ENCODE peak calls at places on chromosome 7, in nine cellular contexts. One of them, this sample, is unnamed.

GRCh38 chr7:157000741-157001653 is 9.5 kb downstream of the MNX1 start:
- DNase-seq in globus pallidus: no peak
- DNase-seq in MM.1S: peak
- DNase-seq in kidney glomerular epithelial cell: no peak
- DNase-seq in stimulated activated CD4-positive, alpha-beta T cell treated with anti-CD3 and anti-CD28 coated beads, Interleukin-15, amount 100 ng/mL, for 1 hour: no peak
- DNase-seq in GDM1: no peak
- DNase-seq in GM13976: no peak
- DNase-seq in activated CD8-positive, alpha-beta memory T cell treated with anti-CD3 and anti-CD28 coated beads, Interleukin-2, amount 50 U/mL, for 4 hours: no peak
- DNase-seq in activated T-cell treated with anti-CD3 and anti-CD28 coated beads, Interleukin-2, amount 50 U/mL, for 24 hours: no peak
- DNase-seq in this sample: no peak

GRCh38 chr7:104230606-104231005 is 22.8 kb upstream of the ORC5 start:
- DNase-seq in globus pallidus: no peak
- DNase-seq in MM.1S: no peak
- DNase-seq in kidney glomerular epithelial cell: no peak
- DNase-seq in stimulated activated CD4-positive, alpha-beta T cell treated with anti-CD3 and anti-CD28 coated beads, Interleukin-15, amount 100 ng/mL, for 1 hour: no peak
- DNase-seq in GDM1: no peak
- DNase-seq in GM13976: no peak
- DNase-seq in activated CD8-positive, alpha-beta memory T cell treated with anti-CD3 and anti-CD28 coated beads, Interleukin-2, amount 50 U/mL, for 4 hours: no peak
- DNase-seq in activated T-cell treated with anti-CD3 and anti-CD28 coated beads, Interleukin-2, amount 50 U/mL, for 24 hours: no peak
- DNase-seq in this sample: no peak

GRCh38 chr7:64541438-64542359 is 21.2 kb downstream of the ZNF680 start:
- DNase-seq in globus pallidus: no peak
- DNase-seq in MM.1S: no peak
- DNase-seq in kidney glomerular epithelial cell: peak
- DNase-seq in stimulated activated CD4-positive, alpha-beta T cell treated with anti-CD3 and anti-CD28 coated beads, Interleukin-15, amount 100 ng/mL, for 1 hour: no peak
- DNase-seq in GDM1: peak
- DNase-seq in GM13976: no peak
- DNase-seq in activated CD8-positive, alpha-beta memory T cell treated with anti-CD3 and anti-CD28 coated beads, Interleukin-2, amount 50 U/mL, for 4 hours: no peak
- DNase-seq in activated T-cell treated with anti-CD3 and anti-CD28 coated beads, Interleukin-2, amount 50 U/mL, for 24 hours: no peak
- DNase-seq in this sample: no peak

GRCh38 chr7:116434820-116435341 is 64.7 kb upstream of the CAV2 start:
- DNase-seq in globus pallidus: no peak
- DNase-seq in MM.1S: no peak
- DNase-seq in kidney glomerular epithelial cell: peak
- DNase-seq in stimulated activated CD4-positive, alpha-beta T cell treated with anti-CD3 and anti-CD28 coated beads, Interleukin-15, amount 100 ng/mL, for 1 hour: no peak
- DNase-seq in GDM1: no peak
- DNase-seq in GM13976: no peak
- DNase-seq in activated CD8-positive, alpha-beta memory T cell treated with anti-CD3 and anti-CD28 coated beads, Interleukin-2, amount 50 U/mL, for 4 hours: no peak
- DNase-seq in activated T-cell treated with anti-CD3 and anti-CD28 coated beads, Interleukin-2, amount 50 U/mL, for 24 hours: no peak
- DNase-seq in this sample: no peak

GRCh38 chr7:102320181-102320580 is 33.5 kb downstream of the SH2B2 start:
- DNase-seq in globus pallidus: no peak
- DNase-seq in MM.1S: no peak
- DNase-seq in kidney glomerular epithelial cell: no peak
- DNase-seq in stimulated activated CD4-positive, alpha-beta T cell treated with anti-CD3 and anti-CD28 coated beads, Interleukin-15, amount 100 ng/mL, for 1 hour: no peak
- DNase-seq in GDM1: no peak
- DNase-seq in GM13976: peak
- DNase-seq in activated CD8-positive, alpha-beta memory T cell treated with anti-CD3 and anti-CD28 coated beads, Interleukin-2, amount 50 U/mL, for 4 hours: no peak
- DNase-seq in activated T-cell treated with anti-CD3 and anti-CD28 coated beads, Interleukin-2, amount 50 U/mL, for 24 hours: no peak
- DNase-seq in this sample: no peak

GRCh38 chr7:47538846-47539311 is 43.0 kb downstream of the TNS3 start:
- DNase-seq in globus pallidus: no peak
- DNase-seq in MM.1S: no peak
- DNase-seq in kidney glomerular epithelial cell: no peak
- DNase-seq in stimulated activated CD4-positive, alpha-beta T cell treated with anti-CD3 and anti-CD28 coated beads, Interleukin-15, amount 100 ng/mL, for 1 hour: no peak
- DNase-seq in GDM1: no peak
- DNase-seq in GM13976: no peak
- DNase-seq in activated CD8-positive, alpha-beta memory T cell treated with anti-CD3 and anti-CD28 coated beads, Interleukin-2, amount 50 U/mL, for 4 hours: no peak
- DNase-seq in activated T-cell treated with anti-CD3 and anti-CD28 coated beads, Interleukin-2, amount 50 U/mL, for 24 hours: no peak
- DNase-seq in this sample: no peak

GRCh38 chr7:96547371-96547811 is 162.3 kb downstream of the SEM1 start:
- DNase-seq in globus pallidus: no peak
- DNase-seq in MM.1S: no peak
- DNase-seq in kidney glomerular epithelial cell: no peak
- DNase-seq in stimulated activated CD4-positive, alpha-beta T cell treated with anti-CD3 and anti-CD28 coated beads, Interleukin-15, amount 100 ng/mL, for 1 hour: no peak
- DNase-seq in GDM1: no peak
- DNase-seq in GM13976: no peak
- DNase-seq in activated CD8-positive, alpha-beta memory T cell treated with anti-CD3 and anti-CD28 coated beads, Interleukin-2, amount 50 U/mL, for 4 hours: no peak
- DNase-seq in activated T-cell treated with anti-CD3 and anti-CD28 coated beads, Interleukin-2, amount 50 U/mL, for 24 hours: no peak
- DNase-seq in this sample: no peak

GRCh38 chr7:123492485-123492884 is 41.9 kb downstream of the IQUB start:
- DNase-seq in globus pallidus: no peak
- DNase-seq in MM.1S: no peak
- DNase-seq in kidney glomerular epithelial cell: no peak
- DNase-seq in stimulated activated CD4-positive, alpha-beta T cell treated with anti-CD3 and anti-CD28 coated beads, Interleukin-15, amount 100 ng/mL, for 1 hour: no peak
- DNase-seq in GDM1: no peak
- DNase-seq in GM13976: no peak
- DNase-seq in activated CD8-positive, alpha-beta memory T cell treated with anti-CD3 and anti-CD28 coated beads, Interleukin-2, amount 50 U/mL, for 4 hours: no peak
- DNase-seq in activated T-cell treated with anti-CD3 and anti-CD28 coated beads, Interleukin-2, amount 50 U/mL, for 24 hours: no peak
- DNase-seq in this sample: no peak

GRCh38 chr7:105454921-105455320 is 66.2 kb upstream of the SRPK2 start:
- DNase-seq in globus pallidus: peak
- DNase-seq in MM.1S: no peak
- DNase-seq in kidney glomerular epithelial cell: no peak
- DNase-seq in stimulated activated CD4-positive, alpha-beta T cell treated with anti-CD3 and anti-CD28 coated beads, Interleukin-15, amount 100 ng/mL, for 1 hour: no peak
- DNase-seq in GDM1: no peak
- DNase-seq in GM13976: no peak
- DNase-seq in activated CD8-positive, alpha-beta memory T cell treated with anti-CD3 and anti-CD28 coated beads, Interleukin-2, amount 50 U/mL, for 4 hours: no peak
- DNase-seq in activated T-cell treated with anti-CD3 and anti-CD28 coated beads, Interleukin-2, amount 50 U/mL, for 24 hours: no peak
- DNase-seq in this sample: no peak

GRCh38 chr7:143048827-143049226 is 3.3 kb upstream of the OR6V1 start:
- DNase-seq in globus pallidus: no peak
- DNase-seq in MM.1S: no peak
- DNase-seq in kidney glomerular epithelial cell: no peak
- DNase-seq in stimulated activated CD4-positive, alpha-beta T cell treated with anti-CD3 and anti-CD28 coated beads, Interleukin-15, amount 100 ng/mL, for 1 hour: no peak
- DNase-seq in GDM1: no peak
- DNase-seq in GM13976: no peak
- DNase-seq in activated CD8-positive, alpha-beta memory T cell treated with anti-CD3 and anti-CD28 coated beads, Interleukin-2, amount 50 U/mL, for 4 hours: no peak
- DNase-seq in activated T-cell treated with anti-CD3 and anti-CD28 coated beads, Interleukin-2, amount 50 U/mL, for 24 hours: no peak
- DNase-seq in this sample: no peak

GRCh38 chr7:150421831-150422230 is 28.6 kb upstream of the GIMAP8 start:
- DNase-seq in globus pallidus: no peak
- DNase-seq in MM.1S: no peak
- DNase-seq in kidney glomerular epithelial cell: no peak
- DNase-seq in stimulated activated CD4-positive, alpha-beta T cell treated with anti-CD3 and anti-CD28 coated beads, Interleukin-15, amount 100 ng/mL, for 1 hour: no peak
- DNase-seq in GDM1: no peak
- DNase-seq in GM13976: no peak
- DNase-seq in activated CD8-positive, alpha-beta memory T cell treated with anti-CD3 and anti-CD28 coated beads, Interleukin-2, amount 50 U/mL, for 4 hours: no peak
- DNase-seq in activated T-cell treated with anti-CD3 and anti-CD28 coated beads, Interleukin-2, amount 50 U/mL, for 24 hours: no peak
- DNase-seq in this sample: no peak

GRCh38 chr7:4450483-4450882 is 231.6 kb upstream of the FOXK1 start:
- DNase-seq in globus pallidus: no peak
- DNase-seq in MM.1S: no peak
- DNase-seq in kidney glomerular epithelial cell: no peak
- DNase-seq in stimulated activated CD4-positive, alpha-beta T cell treated with anti-CD3 and anti-CD28 coated beads, Interleukin-15, amount 100 ng/mL, for 1 hour: no peak
- DNase-seq in GDM1: no peak
- DNase-seq in GM13976: no peak
- DNase-seq in activated CD8-positive, alpha-beta memory T cell treated with anti-CD3 and anti-CD28 coated beads, Interleukin-2, amount 50 U/mL, for 4 hours: no peak
- DNase-seq in activated T-cell treated with anti-CD3 and anti-CD28 coated beads, Interleukin-2, amount 50 U/mL, for 24 hours: no peak
- DNase-seq in this sample: no peak

GRCh38 chr7:50663396-50664102 is 98.3 kb upstream of the DDC start:
- DNase-seq in globus pallidus: peak
- DNase-seq in MM.1S: no peak
- DNase-seq in kidney glomerular epithelial cell: no peak
- DNase-seq in stimulated activated CD4-positive, alpha-beta T cell treated with anti-CD3 and anti-CD28 coated beads, Interleukin-15, amount 100 ng/mL, for 1 hour: no peak
- DNase-seq in GDM1: no peak
- DNase-seq in GM13976: no peak
- DNase-seq in activated CD8-positive, alpha-beta memory T cell treated with anti-CD3 and anti-CD28 coated beads, Interleukin-2, amount 50 U/mL, for 4 hours: no peak
- DNase-seq in activated T-cell treated with anti-CD3 and anti-CD28 coated beads, Interleukin-2, amount 50 U/mL, for 24 hours: no peak
- DNase-seq in this sample: no peak

GRCh38 chr7:100510437-100511239 is 26.9 kb downstream of the NYAP1 start:
- DNase-seq in globus pallidus: no peak
- DNase-seq in MM.1S: no peak
- DNase-seq in kidney glomerular epithelial cell: no peak
- DNase-seq in stimulated activated CD4-positive, alpha-beta T cell treated with anti-CD3 and anti-CD28 coated beads, Interleukin-15, amount 100 ng/mL, for 1 hour: no peak
- DNase-seq in GDM1: no peak
- DNase-seq in GM13976: no peak
- DNase-seq in activated CD8-positive, alpha-beta memory T cell treated with anti-CD3 and anti-CD28 coated beads, Interleukin-2, amount 50 U/mL, for 4 hours: no peak
- DNase-seq in activated T-cell treated with anti-CD3 and anti-CD28 coated beads, Interleukin-2, amount 50 U/mL, for 24 hours: no peak
- DNase-seq in this sample: no peak

GRCh38 chr7:7566651-7567611 is at the start of gene MIOS:
- DNase-seq in globus pallidus: peak
- DNase-seq in MM.1S: peak
- DNase-seq in kidney glomerular epithelial cell: peak
- DNase-seq in stimulated activated CD4-positive, alpha-beta T cell treated with anti-CD3 and anti-CD28 coated beads, Interleukin-15, amount 100 ng/mL, for 1 hour: peak
- DNase-seq in GDM1: peak
- DNase-seq in GM13976: peak
- DNase-seq in activated CD8-positive, alpha-beta memory T cell treated with anti-CD3 and anti-CD28 coated beads, Interleukin-2, amount 50 U/mL, for 4 hours: peak
- DNase-seq in activated T-cell treated with anti-CD3 and anti-CD28 coated beads, Interleukin-2, amount 50 U/mL, for 24 hours: peak
- DNase-seq in this sample: peak

GRCh38 chr7:25557379-25557916 is 329.2 kb upstream of the NPVF start:
- DNase-seq in globus pallidus: no peak
- DNase-seq in MM.1S: no peak
- DNase-seq in kidney glomerular epithelial cell: no peak
- DNase-seq in stimulated activated CD4-positive, alpha-beta T cell treated with anti-CD3 and anti-CD28 coated beads, Interleukin-15, amount 100 ng/mL, for 1 hour: no peak
- DNase-seq in GDM1: no peak
- DNase-seq in GM13976: no peak
- DNase-seq in activated CD8-positive, alpha-beta memory T cell treated with anti-CD3 and anti-CD28 coated beads, Interleukin-2, amount 50 U/mL, for 4 hours: no peak
- DNase-seq in activated T-cell treated with anti-CD3 and anti-CD28 coated beads, Interleukin-2, amount 50 U/mL, for 24 hours: no peak
- DNase-seq in this sample: no peak

This sample was measured in T-helper 22 cell.